ENCODE peak calls at places on chromosomes 12 and 14, in six cellular contexts. P is dorsolateral prefrontal cortex, D is pancreas, J is A549, T is choroid plexus epithelial cell, E is bronchial epithelial cell. A is an unnamed sample.

GRCh38 chr14:75280448-75280830 is 1.8 kb downstream of the FOS start:
- DNase-seq in J (no peak), P (no peak), T (peak), D (no peak), E (no peak), A (no peak)

GRCh38 chr12:54398218-54398617 is 13.7 kb upstream of the ZNF385A start:
- DNase-seq in T (no peak), D (no peak), P (no peak), E (no peak), J (no peak), A (no peak)

GRCh38 chr12:9687228-9687627 is 17.7 kb downstream of the CLEC2D start:
- DNase-seq in P (no peak), D (no peak), E (peak), J (no peak), T (peak), A (no peak)

GRCh38 chr14:77761205-77761931 is 412 bp upstream of the SNW1 start:
- DNase-seq in E (peak), P (peak), J (peak), T (peak), D (no peak), A (peak)

GRCh38 chr12:98998697-98999299 is 353.7 kb downstream of the APAF1 start:
- DNase-seq in T (peak), J (peak), E (peak), D (no peak), P (no peak), A (no peak)

GRCh38 chr14:35122696-35123387 is 490 bp downstream of the PRORP start:
- DNase-seq in T (peak), P (no peak), E (peak), J (peak), D (no peak), A (no peak)

GRCh38 chr14:60904381-60904780 is 76.5 kb downstream of the TRMT5 start:
- DNase-seq in P (no peak), D (no peak), E (no peak), T (peak), J (no peak), A (no peak)

GRCh38 chr12:76621582-76622024 is 62.0 kb upstream of the OSBPL8 start:
- DNase-seq in T (peak), J (peak), E (peak), D (peak), P (peak), A (peak)

GRCh38 chr14:36524874-36525745 is 5.1 kb upstream of the NKX2-1 start:
- DNase-seq in D (peak), T (no peak), E (no peak), P (no peak), J (peak), A (no peak)

GRCh38 chr12:3533703-3534386 is 42.8 kb downstream of the PRMT8 start:
- DNase-seq in E (peak), P (no peak), J (no peak), T (peak), D (no peak), A (peak)

GRCh38 chr14:100906420-100906819 is 2.9 kb upstream of the RTL1 start:
- DNase-seq in E (no peak), D (peak), J (no peak), P (no peak), T (no peak), A (no peak)

GRCh38 chr12:24198936-24199644 is 249.6 kb upstream of the SOX5 start:
- DNase-seq in T (peak), P (no peak), D (no peak), E (no peak), J (no peak), A (no peak)

GRCh38 chr12:2795291-2796186 is 769 bp downstream of the FKBP4 start:
- DNase-seq in T (peak), E (no peak), J (peak), D (peak), P (peak), A (peak)

GRCh38 chr14:66196670-66197069 is 289.5 kb upstream of the CCDC196 start:
- DNase-seq in T (no peak), P (no peak), D (no peak), J (no peak), E (no peak), A (no peak)

GRCh38 chr12:85951823-85952222 is 77.7 kb downstream of the NTS start:
- DNase-seq in P (no peak), T (peak), J (no peak), E (peak), D (no peak), A (no peak)

GRCh38 chr12:102851246-102851645 is 65.8 kb downstream of the PAH start:
- DNase-seq in J (no peak), P (no peak), E (peak), T (no peak), D (no peak), A (no peak)

GRCh38 chr14:104518659-104519350 is 60.8 kb upstream of the C14orf180 start:
- DNase-seq in J (no peak), E (no peak), D (no peak), T (no peak), P (no peak), A (no peak)
- H3K4me3 ChIP-seq in J (no peak), E (no peak), D (no peak), T (no peak), P (no peak), A (no peak)

GRCh38 chr14:21993070-21993469 is 319.5 kb upstream of the OR4E1 start:
- DNase-seq in J (no peak), P (no peak), D (no peak), T (no peak), E (no peak), A (no peak)

GRCh38 chr14:21993837-21994236 is 320.2 kb upstream of the OR4E1 start:
- DNase-seq in D (no peak), P (no peak), J (no peak), T (no peak), E (no peak), A (no peak)

GRCh38 chr14:21990116-21990515 is 316.5 kb upstream of the OR4E1 start:
- DNase-seq in T (peak), P (no peak), J (no peak), D (no peak), E (peak), A (no peak)

GRCh38 chr14:21989090-21989489 is 315.5 kb upstream of the OR4E1 start:
- DNase-seq in P (no peak), T (no peak), D (no peak), J (no peak), E (no peak), A (no peak)

DNA sequence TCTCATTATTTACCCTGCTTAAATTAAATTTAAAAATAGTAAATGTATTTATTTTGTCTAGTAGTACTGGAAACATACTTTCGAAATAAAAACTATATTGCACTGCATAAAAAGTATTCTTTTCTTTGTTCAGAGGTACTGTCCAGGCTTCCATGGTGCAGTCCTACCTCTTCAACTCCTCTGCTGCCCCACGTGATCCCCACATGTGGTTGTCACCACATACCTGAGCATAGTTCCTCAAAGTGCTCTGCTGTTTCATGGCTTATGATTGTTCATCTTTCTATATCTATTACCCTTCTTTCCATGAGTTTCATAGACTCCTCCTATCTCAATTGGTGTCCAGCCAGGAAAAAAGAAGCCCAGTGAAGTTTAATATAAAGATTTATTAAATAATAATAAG is 317.5 kb upstream of the OR4E1 start:
- DNase-seq in E (no peak), D (no peak), J (no peak), T (no peak), P (no peak), A (no peak)
- H3K4me3 ChIP-seq in E (no peak), D (no peak), J (no peak), T (no peak), P (no peak), A (no peak)

GRCh38 chr12:111362687-111363475 is 6.0 kb downstream of the PHETA1 start:
- DNase-seq in E (no peak), D (peak), P (no peak), J (no peak), T (no peak), A (no peak)

GRCh38 chr12:111360325-111360930 is 8.5 kb downstream of the PHETA1 start:
- DNase-seq in D (no peak), P (no peak), E (no peak), T (no peak), J (no peak), A (no peak)

GRCh38 chr12:111359914-111360276 is 9.0 kb downstream of the PHETA1 start:
- DNase-seq in D (no peak), E (no peak), J (no peak), T (no peak), P (no peak), A (no peak)

GRCh38 chr12:111361717-111362576 is 6.9 kb downstream of the PHETA1 start:
- DNase-seq in J (no peak), P (no peak), T (no peak), D (peak), E (no peak), A (peak)

GRCh38 chr12:111361073-111361716 is 7.7 kb downstream of the PHETA1 start:
- DNase-seq in P (no peak), J (no peak), T (no peak), E (no peak), D (no peak), A (peak)
- H3K4me3 ChIP-seq in P (no peak), J (no peak), T (no peak), E (no peak), D (no peak), A (no peak)

GRCh38 chr12:10701226-10701681 is 21.9 kb downstream of the YBX3 start:
- DNase-seq in J (no peak), D (no peak), P (no peak), E (no peak), T (no peak), A (no peak)
- H3K4me3 ChIP-seq in J (no peak), D (no peak), P (no peak), E (no peak), T (no peak), A (no peak)

GRCh38 chr12:6354539-6355393 is 12.9 kb upstream of the TNFRSF1A start:
- DNase-seq in P (no peak), T (no peak), D (no peak), E (no peak), J (no peak), A (no peak)
- H3K4me3 ChIP-seq in P (no peak), T (no peak), D (no peak), E (no peak), J (no peak), A (no peak)

GRCh38 chr14:64704743-64705405 is 650 bp downstream of the PLEKHG3 start:
- DNase-seq in T (no peak), P (peak), D (peak), J (no peak), E (no peak), A (no peak)

GRCh38 chr14:64702493-64703392 is 1.5 kb upstream of the PLEKHG3 start:
- DNase-seq in P (peak), D (peak), J (no peak), E (peak), T (no peak), A (no peak)

GRCh38 chr14:64705406-64706118 is 1.3 kb downstream of the PLEKHG3 start:
- DNase-seq in T (no peak), E (no peak), P (peak), J (no peak), D (no peak), A (no peak)

GRCh38 chr14:64703393-64704144 is 655 bp upstream of the PLEKHG3 start:
- DNase-seq in E (no peak), J (no peak), T (no peak), D (no peak), P (no peak), A (no peak)

GRCh38 chr14:64704145-64704742 is at the start of gene PLEKHG3:
- DNase-seq in E (peak), T (peak), D (peak), J (peak), P (peak), A (peak)
- H3K4me3 ChIP-seq in E (peak), T (peak), D (peak), J (peak), P (peak), A (peak)

GRCh38 chr12:51972424-51972812 is 20.9 kb downstream of the ACVR1B start:
- DNase-seq in P (no peak), T (no peak), E (no peak), D (no peak), J (no peak), A (no peak)
- H3K4me3 ChIP-seq in P (no peak), T (no peak), E (no peak), D (no peak), J (no peak), A (no peak)

DNA sequence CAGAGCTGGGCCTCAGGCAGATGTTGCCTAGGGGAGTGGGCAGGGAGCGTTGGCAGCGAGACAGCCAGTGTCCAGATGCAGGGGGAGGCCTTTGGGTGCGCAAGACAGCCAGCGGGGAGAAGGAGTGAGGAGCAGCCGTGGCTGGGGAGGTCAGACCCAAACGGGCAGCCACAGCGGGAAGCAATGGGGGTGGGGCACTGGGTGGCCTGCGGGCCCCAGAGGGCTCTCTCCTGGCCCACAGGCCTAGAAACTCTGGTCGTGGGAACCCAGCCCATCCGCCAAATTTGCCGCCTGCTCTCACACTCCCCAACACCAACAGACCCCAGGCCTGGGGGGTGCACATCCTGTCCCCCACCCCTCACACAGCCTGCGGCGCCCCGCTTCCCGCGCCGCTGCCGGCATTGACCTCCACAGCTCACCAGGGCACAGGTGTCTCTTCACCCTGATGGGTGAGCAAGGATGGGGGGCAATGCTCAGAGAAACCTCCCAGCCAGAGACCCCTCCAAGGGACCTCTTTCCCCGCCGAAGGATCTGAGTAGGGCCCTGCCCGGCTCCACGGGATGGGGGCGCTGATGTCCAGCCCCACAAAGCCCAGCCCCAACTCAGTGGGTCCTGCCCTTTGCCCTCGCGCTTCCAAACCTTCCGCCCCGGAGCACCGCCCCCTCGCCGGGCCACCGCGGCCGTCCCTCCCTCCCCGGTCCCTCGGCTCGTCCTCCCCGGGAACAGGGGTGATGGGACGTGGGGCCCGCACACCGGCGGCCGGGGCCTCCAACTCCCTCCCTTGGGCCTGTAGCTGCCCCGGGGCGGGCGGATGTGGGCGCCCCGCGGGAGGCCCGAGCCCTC is 781 bp downstream of the HDAC7 start:
- DNase-seq in E (no peak), J (peak), P (peak), D (peak), T (no peak), A (peak)
- H3K4me3 ChIP-seq in E (peak), J (peak), P (peak), D (peak), T (peak), A (peak)